ENCODE peak calls at places on chromosomes 16 and 17, in five cellular contexts. F, X, Q, O and S are unnamed samples.

GRCh38 chr16:57899771-57900661 is 70.9 kb downstream of the CNGB1 start:
- DNase-seq in F (no peak), X (peak), Q (peak), O (no peak), S (peak)

GRCh38 chr17:51647873-51648272 is 387.5 kb downstream of the UTP18 start:
- DNase-seq in F (no peak), X (no peak), Q (no peak), O (no peak), S (no peak)

GRCh38 chr16:31305219-31305618 is 45.4 kb downstream of the ITGAM start:
- DNase-seq in F (no peak), X (no peak), Q (no peak), O (no peak), S (no peak)

GRCh38 chr17:60391419-60392041 is 403 bp downstream of the USP32 start:
- DNase-seq in F (no peak), X (peak), Q (no peak), O (no peak), S (no peak)

GRCh38 chr16:52002021-52002420 is 544.9 kb downstream of the TOX3 start:
- DNase-seq in F (no peak), X (no peak), Q (no peak), O (no peak), S (no peak)

GRCh38 chr17:81057079-81057730 is 22.3 kb downstream of the BAIAP2 start:
- DNase-seq in F (no peak), X (no peak), Q (peak), O (no peak), S (no peak)

GRCh38 chr17:40058865-40059264 is 3.9 kb upstream of the THRA start:
- DNase-seq in F (no peak), X (no peak), Q (no peak), O (no peak), S (no peak)

GRCh38 chr17:51500454-51500853 is 240.1 kb downstream of the UTP18 start:
- DNase-seq in F (no peak), X (no peak), Q (no peak), O (no peak), S (no peak)

GRCh38 chr17:62876664-62877411 is 68.7 kb upstream of the MARCHF10 start:
- DNase-seq in F (peak), X (no peak), Q (no peak), O (no peak), S (no peak)

GRCh38 chr17:17736205-17737183 is 55.2 kb downstream of the RAI1 start:
- DNase-seq in F (no peak), X (no peak), Q (no peak), O (no peak), S (no peak)

GRCh38 chr17:27518750-27519521 is 62.7 kb downstream of the KSR1 start:
- DNase-seq in F (no peak), X (no peak), Q (no peak), O (no peak), S (no peak)

GRCh38 chr17:83113381-83113780 is 34.0 kb downstream of the METRNL start:
- DNase-seq in F (no peak), X (no peak), Q (no peak), O (no peak), S (no peak)

GRCh38 chr16:67884684-67885083 is at the start of gene NRN1L:
- DNase-seq in F (no peak), X (peak), Q (peak), O (peak), S (no peak)

GRCh38 chr17:15121426-15121825 is 143.7 kb downstream of the PMP22 start:
- DNase-seq in F (peak), X (no peak), Q (no peak), O (no peak), S (no peak)

GRCh38 chr16:180101-180920 is at the start of gene HBQ1:
- DNase-seq in F (no peak), X (peak), Q (no peak), O (no peak), S (no peak)

GRCh38 chr17:13575922-13576419 is 25.8 kb downstream of the HS3ST3A1 start:
- DNase-seq in F (no peak), X (no peak), Q (no peak), O (no peak), S (no peak)

GRCh38 chr16:59684911-59685310 is 950.8 kb upstream of the GOT2 start:
- DNase-seq in F (no peak), X (peak), Q (no peak), O (no peak), S (no peak)

GRCh38 chr17:75872434-75873351 is 5.7 kb downstream of the TRIM47 start:
- DNase-seq in F (no peak), X (peak), Q (peak), O (no peak), S (peak)

GRCh38 chr17:75077490-75078096 is 10.2 kb upstream of the SLC16A5 start:
- DNase-seq in F (no peak), X (peak), Q (peak), O (no peak), S (no peak)

GRCh38 chr16:46673320-46674013 is 15.5 kb downstream of the VPS35 start:
- DNase-seq in F (no peak), X (peak), Q (no peak), O (no peak), S (no peak)

GRCh38 chr16:77197747-77198146 is 1.5 kb upstream of the SYCE1L start:
- DNase-seq in F (no peak), X (no peak), Q (no peak), O (no peak), S (no peak)

GRCh38 chr17:78323821-78324390 is 36.0 kb downstream of the SOCS3 start:
- DNase-seq in F (no peak), X (no peak), Q (no peak), O (no peak), S (no peak)